ENCODE peak calls at places on chromosome 19, in nine cellular contexts. T is stimulated activated CD4-positive, alpha-beta T cell treated with anti-CD3 and anti-CD28 coated beads, Interleukin-1b, Interleukin-23, amount 100 ng/mL, for 1 hour; Z is left cardiac atrium; I is GM04504; W is GM18507; K is thoracic aorta; Y is GM23248; M is HT1080; Q is RWPE1. L is an unnamed sample.

GRCh38 chr19:50461066-50461875 is 15.0 kb upstream of the EMC10 start:
- DNase-seq in Z (peak; percentile 57), Y (peak; percentile 79), K (no peak), T (peak; percentile 29), M (peak; percentile 69), I (peak; percentile 30), W (peak; percentile 76), Q (peak; percentile 85), L (peak; percentile 80)

GRCh38 chr19:9968820-9969687 is 32.7 kb upstream of the OLFM2 start:
- DNase-seq in Q (no peak), M (no peak), Z (no peak), K (no peak), T (no peak), Y (no peak), W (no peak), I (no peak), L (no peak)

GRCh38 chr19:14566712-14567077 is 5.2 kb downstream of the NDUFB7 start:
- DNase-seq in W (no peak), M (no peak), Y (no peak), T (no peak), Z (no peak), Q (no peak), K (no peak), I (no peak), L (no peak)

GRCh38 chr19:39327990-39328705 is 7.5 kb upstream of the LRFN1 start:
- DNase-seq in T (peak; percentile 80), Q (peak; percentile 77), W (peak; percentile 60), Y (peak; percentile 83), Z (peak; percentile 85), M (peak; percentile 55), K (peak; percentile 60), I (peak; percentile 40), L (peak; percentile 75)

GRCh38 chr19:32318884-32319520 is 26.4 kb upstream of the ZNF507 start:
- DNase-seq in M (no peak), Q (peak; percentile 21), I (no peak), Y (peak; percentile 34), W (no peak), T (no peak), Z (no peak), K (no peak), L (peak; percentile 34)

GRCh38 chr19:55986487-55986886 is at the start of gene NLRP5:
- DNase-seq in I (no peak), K (no peak), Y (no peak), Q (no peak), M (no peak), Z (no peak), T (no peak), W (no peak), L (peak; percentile 40)

GRCh38 chr19:52140077-52140710 is 456 bp upstream of the ZNF616 start:
- DNase-seq in Q (no peak), K (no peak), M (no peak), W (no peak), I (no peak), Y (peak; percentile 20), T (no peak), Z (no peak), L (no peak)

GRCh38 chr19:52962394-52963228 is at the start of gene ZNF816:
- DNase-seq in Q (peak; percentile 95), K (peak; percentile 94), Z (peak; percentile 98), M (no peak), I (peak; percentile 84), W (peak; percentile 92), T (peak; percentile 98), Y (peak; percentile 99), L (peak; percentile 98)

GRCh38 chr19:33194884-33195710 is 967 bp downstream of the LRP3 start:
- DNase-seq in Y (peak; percentile 70), T (no peak), K (no peak), Z (peak; percentile 45), I (no peak), Q (no peak), W (no peak), M (no peak), L (no peak)

GRCh38 chr19:45782820-45783785 is 813 bp upstream of the DMPK start:
- DNase-seq in I (peak; percentile 66), T (no peak), M (no peak), W (no peak), Z (peak; percentile 78), K (no peak), Q (peak; percentile 80), Y (peak; percentile 92), L (peak; percentile 49)

GRCh38 chr19:57338798-57339378 is 12.2 kb upstream of the ZNF304 start:
- DNase-seq in K (no peak), Y (peak; percentile 28), T (no peak), Z (no peak), I (no peak), M (no peak), Q (no peak), W (no peak), L (no peak)

GRCh38 chr19:49983645-49984229 is 22.8 kb upstream of the SIGLEC11 start:
- DNase-seq in Q (peak; percentile 24), T (peak; percentile 90), Z (peak; percentile 60), M (peak; percentile 46), I (peak; percentile 12), K (peak; percentile 38), W (no peak), Y (peak; percentile 55), L (peak; percentile 63)